ENCODE peak calls at places on chromosomes 2 and 18, in five cellular contexts. L is HepG2, F is NT2/D1, Y is GM12878, Q is H1. S is an unnamed sample.

GRCh38 chr2:229805559-229805958 is 91.2 kb upstream of the DNER start:
- DNase-seq in F (no peak), Q (no peak), L (no peak), Y (no peak), S (no peak)

GRCh38 chr2:110800611-110801402 is 68.4 kb downstream of the ACOXL start:
- DNase-seq in Q (no peak), L (no peak), F (no peak), Y (no peak), S (no peak)

GRCh38 chr18:67509711-67510110 is 6.8 kb downstream of the DSEL start:
- DNase-seq in Q (no peak), Y (no peak), L (no peak), F (no peak), S (no peak)

GRCh38 chr2:143843696-143844095 is 676.2 kb downstream of the ZEB2 start:
- DNase-seq in L (no peak), F (no peak), Y (no peak), Q (no peak), S (no peak)

GRCh38 chr2:74845217-74845751 is 11.4 kb downstream of the HK2 start:
- DNase-seq in F (no peak), Q (peak), Y (no peak), L (no peak), S (no peak)

GRCh38 chr2:676647-677055 is 555 bp downstream of the TMEM18 start:
- DNase-seq in Y (peak), Q (no peak), F (peak), L (peak), S (no peak)

GRCh38 chr2:9974344-9974743 is 22.9 kb downstream of the GRHL1 start:
- DNase-seq in L (no peak), Y (no peak), F (no peak), Q (no peak), S (no peak)

GRCh38 chr18:63083555-63083954 is 236.0 kb downstream of the BCL2 start:
- DNase-seq in Q (no peak), Y (no peak), L (no peak), F (no peak), S (no peak)

GRCh38 chr2:157404363-157404762 is 39.5 kb downstream of the CYTIP start:
- DNase-seq in L (no peak), Y (peak), F (no peak), Q (no peak), S (no peak)

GRCh38 chr18:5309888-5310470 is 14.5 kb upstream of the ZBTB14 start:
- DNase-seq in F (no peak), Q (no peak), Y (peak), L (no peak), S (no peak)

GRCh38 chr2:207167129-207167923 is 1.6 kb upstream of the KLF7 start:
- DNase-seq in L (peak), Q (no peak), Y (no peak), F (no peak), S (no peak)

GRCh38 chr2:127225186-127225960 is 5.3 kb upstream of the CYP27C1 start:
- DNase-seq in Q (no peak), L (no peak), F (no peak), Y (no peak), S (no peak)

GRCh38 chr2:19543271-19544019 is 185.0 kb upstream of the OSR1 start:
- DNase-seq in Q (no peak), Y (no peak), L (no peak), F (no peak), S (no peak)

GRCh38 chr2:5954509-5954908 is 262.3 kb downstream of the SOX11 start:
- DNase-seq in L (no peak), F (no peak), Q (no peak), Y (no peak), S (no peak)

GRCh38 chr2:41853427-41854191 is 194.2 kb upstream of the PKDCC start:
- DNase-seq in Q (peak), L (peak), F (peak), Y (no peak), S (peak)

GRCh38 chr2:183034806-183035205 is 3.5 kb downstream of the NCKAP1 start:
- DNase-seq in L (no peak), Q (no peak), F (no peak), Y (no peak), S (no peak)

GRCh38 chr2:197869501-197870111 is 65.2 kb downstream of the PLCL1 start:
- DNase-seq in F (no peak), L (no peak), Q (no peak), Y (no peak), S (no peak)

GRCh38 chr2:5315512-5315911 is 376.7 kb upstream of the SOX11 start:
- DNase-seq in Y (no peak), Q (no peak), F (no peak), L (no peak), S (no peak)

GRCh38 chr2:30252723-30253688 is 21.7 kb downstream of the LBH start:
- DNase-seq in F (no peak), Q (no peak), Y (no peak), L (no peak), S (peak)

GRCh38 chr2:96540136-96540535 is 3.6 kb downstream of the ARID5A start:
- DNase-seq in L (no peak), Q (no peak), Y (no peak), F (no peak), S (no peak)

GRCh38 chr2:96538487-96539214 is 2.1 kb downstream of the ARID5A start:
- DNase-seq in L (peak), Y (peak), Q (peak), F (peak), S (no peak)

GRCh38 chr2:96537734-96538486 is 1.4 kb downstream of the ARID5A start:
- DNase-seq in Q (no peak), L (no peak), Y (no peak), F (no peak), S (no peak)

GRCh38 chr2:96541326-96541725 is 4.8 kb downstream of the ARID5A start:
- DNase-seq in Y (no peak), Q (no peak), F (no peak), L (no peak), S (no peak)

GRCh38 chr2:96539215-96539920 is 2.8 kb downstream of the ARID5A start:
- DNase-seq in Y (no peak), L (no peak), F (no peak), Q (no peak), S (no peak)
- TF ChIP-seq SUZ12 in Y (no peak), L (no peak), F (no peak), Q (no peak), S (no peak)

DNA sequence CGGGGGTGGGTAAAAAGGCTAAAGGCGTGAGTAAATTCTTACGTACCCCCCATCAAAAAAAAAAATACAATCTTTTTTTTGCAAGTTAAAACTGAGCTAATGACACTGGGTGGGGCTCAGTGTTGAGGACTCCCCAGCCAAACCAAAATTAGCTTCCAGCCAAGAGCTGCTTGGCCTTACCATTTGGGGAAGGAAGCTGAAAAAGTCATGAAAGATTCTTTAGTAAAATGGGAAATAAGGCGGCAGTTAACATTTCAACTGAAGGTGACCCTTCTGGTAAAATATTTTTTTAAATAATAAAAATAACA is 16.4 kb downstream of the SMAD7 start:
- DNase-seq in F (no peak), L (no peak), Y (no peak), Q (no peak), S (no peak)
- TF ChIP-seq SUZ12 in F (no peak), L (no peak), Y (no peak), Q (no peak), S (no peak)

GRCh38 chr18:34710430-34711386 is 610 bp downstream of the DTNA start:
- DNase-seq in L (no peak), Q (no peak), Y (no peak), F (no peak), S (peak)
- TF ChIP-seq SUZ12 in L (no peak), Q (no peak), Y (no peak), F (no peak), S (no peak)

DNA sequence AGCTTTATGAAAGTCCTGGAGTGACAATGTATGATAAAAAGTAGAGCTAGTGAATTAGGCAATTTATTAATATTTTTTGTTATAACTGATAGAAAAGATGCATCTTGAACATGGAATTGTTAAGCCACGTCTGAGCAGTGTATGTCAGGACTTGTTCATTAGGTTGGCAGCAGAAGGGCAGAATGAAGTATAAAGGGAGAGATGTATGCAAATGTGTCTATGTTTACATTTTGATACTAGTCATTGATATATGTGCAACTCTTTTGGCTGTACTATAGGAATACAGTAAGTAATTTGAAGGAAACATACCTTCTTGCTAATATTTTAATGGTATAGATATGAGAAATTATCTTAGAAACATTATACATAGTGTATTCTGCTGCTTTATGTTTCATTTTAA is 49.0 kb upstream of the TMEM247 start:
- DNase-seq in L (no peak), Q (no peak), F (no peak), Y (no peak), S (no peak)
- TF ChIP-seq SUZ12 in L (no peak), Q (no peak), F (no peak), Y (no peak), S (no peak)

DNA sequence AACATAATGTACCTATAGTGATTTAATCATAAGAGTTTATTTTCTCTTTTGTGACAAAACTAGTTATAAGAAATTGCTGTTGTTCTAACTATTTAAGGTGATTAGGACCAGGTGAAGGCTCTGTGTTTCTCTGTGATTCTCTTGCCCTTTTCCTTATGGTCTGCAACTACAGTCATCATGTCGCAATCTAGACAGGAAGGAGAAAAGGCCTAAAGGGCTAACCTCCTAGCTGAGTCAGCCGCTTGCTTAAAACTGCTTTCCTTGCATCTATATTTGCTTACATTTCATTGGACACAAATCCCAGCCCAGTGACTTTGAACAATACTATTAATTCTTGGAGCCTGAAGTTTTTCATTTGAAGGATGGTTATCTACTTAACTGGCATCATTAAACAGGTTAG is 93.1 kb downstream of the PIK3C3 start:
- DNase-seq in Q (no peak), F (no peak), L (peak), Y (no peak), S (no peak)
- TF ChIP-seq SUZ12 in Q (no peak), F (no peak), L (no peak), Y (no peak), S (no peak)

GRCh38 chr2:119008108-119008507 is 66.1 kb downstream of the MARCO start:
- DNase-seq in Y (no peak), L (peak), Q (no peak), F (peak), S (peak)

GRCh38 chr2:119004602-119005001 is 62.6 kb downstream of the MARCO start:
- DNase-seq in Y (no peak), F (no peak), Q (no peak), L (no peak), S (no peak)

GRCh38 chr2:119005565-119005964 is 63.6 kb downstream of the MARCO start:
- DNase-seq in Y (no peak), Q (peak), F (no peak), L (no peak), S (no peak)

GRCh38 chr2:119006441-119006840 is 64.4 kb downstream of the MARCO start:
- DNase-seq in F (no peak), Q (peak), Y (no peak), L (no peak), S (no peak)

GRCh38 chr2:119005081-119005480 is 63.1 kb downstream of the MARCO start:
- DNase-seq in F (no peak), Y (no peak), Q (no peak), L (no peak), S (no peak)
- TF ChIP-seq SUZ12 in F (no peak), Y (no peak), Q (no peak), L (no peak), S (no peak)